ENCODE peak calls at places on chromosomes 1 and 21, in six cellular contexts. I is ecto neural progenitor cell, U is GM23248, G is AG08395, V is heart left ventricle, P is NCI-H345. N is an unnamed sample.

GRCh38 chr1:24420547-24420946 is 4.9 kb downstream of the NIPAL3 start:
- DNase-seq in G (no peak), V (no peak), P (no peak), I (no peak), U (peak), N (no peak)

GRCh38 chr1:217019475-217019874 is 296.2 kb upstream of the ESRRG start:
- DNase-seq in V (no peak), P (no peak), I (no peak), G (no peak), U (no peak), N (no peak)

GRCh38 chr1:168396940-168397680 is 116.4 kb downstream of the TBX19 start:
- DNase-seq in V (no peak), P (no peak), U (no peak), G (no peak), I (no peak), N (no peak)

GRCh38 chr1:234477373-234478151 is 1.4 kb downstream of the TARBP1 start:
- DNase-seq in G (no peak), V (no peak), P (no peak), U (peak), I (no peak), N (no peak)

GRCh38 chr1:53892911-53893310 is 1.1 kb upstream of the DIO1 start:
- DNase-seq in P (no peak), I (no peak), V (peak), U (no peak), G (no peak), N (peak)

GRCh38 chr1:44249543-44249942 is 36.3 kb downstream of the DMAP1 start:
- DNase-seq in G (no peak), I (no peak), U (no peak), V (peak), P (no peak), N (no peak)

GRCh38 chr1:70993841-70994240 is 53.8 kb downstream of the PTGER3 start:
- DNase-seq in P (no peak), V (no peak), U (no peak), I (no peak), G (no peak), N (no peak)

GRCh38 chr1:219541946-219542345 is 71.0 kb downstream of the ZC3H11B start:
- DNase-seq in U (no peak), I (no peak), G (no peak), P (no peak), V (no peak), N (no peak)

GRCh38 chr1:172513480-172513879 is 19.5 kb upstream of the SUCO start:
- DNase-seq in U (peak), P (no peak), G (no peak), I (no peak), V (no peak), N (no peak)

GRCh38 chr1:210231846-210232523 is 611 bp upstream of the SERTAD4 start:
- DNase-seq in I (no peak), V (peak), U (peak), P (peak), G (peak), N (no peak)

GRCh38 chr21:46226920-46227599 is 1.5 kb downstream of the LSS start:
- DNase-seq in I (peak), U (peak), G (peak), V (no peak), P (no peak), N (no peak)

GRCh38 chr1:64212023-64212422 is 8.6 kb downstream of the UBE2U start:
- DNase-seq in G (peak), V (no peak), U (peak), P (no peak), I (no peak), N (no peak)

GRCh38 chr1:66335859-66336640 is 197.9 kb upstream of the SGIP1 start:
- DNase-seq in V (peak), G (no peak), U (peak), P (no peak), I (no peak), N (peak)

GRCh38 chr1:114169509-114169908 is 15.8 kb upstream of the SYT6 start:
- DNase-seq in I (no peak), U (no peak), V (no peak), G (no peak), P (no peak), N (no peak)

GRCh38 chr1:59025898-59026426 is 242.1 kb upstream of the JUN start:
- DNase-seq in G (peak), V (no peak), U (peak), P (no peak), I (no peak), N (no peak)

GRCh38 chr1:149846600-149847466 is 52.5 kb upstream of the BOLA1 start:
- DNase-seq in U (no peak), P (no peak), G (no peak), V (no peak), I (no peak), N (no peak)

GRCh38 chr1:18948048-18948912 is 8.2 kb downstream of the IFFO2 start:
- DNase-seq in U (peak), I (no peak), P (no peak), G (no peak), V (no peak), N (no peak)

GRCh38 chr1:218658294-218658693 is 313.2 kb downstream of the TGFB2 start:
- DNase-seq in U (peak), I (no peak), G (no peak), P (no peak), V (no peak), N (no peak)

GRCh38 chr1:174871886-174872285 is 127.9 kb upstream of the CACYBP start:
- DNase-seq in P (peak), G (no peak), V (no peak), U (no peak), I (no peak), N (no peak)

GRCh38 chr1:16396591-16396990 is 29.5 kb downstream of the SZRD1 start:
- DNase-seq in V (no peak), I (no peak), P (no peak), G (peak), U (peak), N (no peak)

GRCh38 chr1:211280910-211281309 is 21.7 kb downstream of the RCOR3 start:
- DNase-seq in G (no peak), U (no peak), V (no peak), P (no peak), I (no peak), N (no peak)

GRCh38 chr1:7585216-7585907 is 185.7 kb upstream of the VAMP3 start:
- DNase-seq in P (no peak), G (no peak), I (no peak), U (no peak), V (peak), N (no peak)

GRCh38 chr21:46078984-46079356 is 18.9 kb upstream of the COL6A2 start:
- DNase-seq in P (no peak), V (no peak), I (no peak), U (peak), G (peak), N (no peak)

GRCh38 chr1:205532996-205533728 is 28.7 kb downstream of the CDK18 start:
- DNase-seq in P (no peak), I (no peak), V (no peak), U (no peak), G (no peak), N (no peak)

GRCh38 chr1:11068556-11069232 is 8.9 kb upstream of the SRM start:
- DNase-seq in P (no peak), V (no peak), I (no peak), U (no peak), G (no peak), N (no peak)

GRCh38 chr1:193537266-193538003 is 351.0 kb upstream of the B3GALT2 start:
- DNase-seq in V (no peak), I (no peak), U (no peak), P (no peak), G (no peak), N (no peak)

GRCh38 chr1:192251735-192252134 is 65.1 kb upstream of the RGS21 start:
- DNase-seq in U (no peak), G (no peak), V (no peak), P (no peak), I (no peak), N (no peak)

GRCh38 chr1:27519341-27520258 is 29.6 kb upstream of the WASF2 start:
- DNase-seq in U (no peak), I (peak), G (no peak), P (peak), V (peak), N (no peak)

GRCh38 chr1:178726545-178726944 is 1.5 kb downstream of the RALGPS2 start:
- DNase-seq in I (no peak), U (no peak), V (no peak), G (no peak), P (no peak), N (no peak)

GRCh38 chr1:153693466-153693865 is 15.0 kb downstream of the NPR1 start:
- DNase-seq in V (no peak), P (no peak), G (no peak), U (no peak), I (no peak), N (no peak)

N was measured in Kasumi-1.